ENCODE peak calls at places on chromosomes 12 and 14, in seven cellular contexts. Y, K, J, F, C, R and W are unnamed samples.

GRCh38 chr12:127588224-127588623 is 678.7 kb upstream of the TMEM132C start:
- DNase-seq in K (peak; percentile 76), Y (no peak), J (no peak), F (no peak), C (no peak), R (no peak), W (no peak)

GRCh38 chr14:52318829-52319604 is 4.9 kb downstream of the PTGER2 start:
- DNase-seq in C (no peak), Y (no peak), R (no peak), K (peak; percentile 79), J (no peak), F (no peak), W (no peak)

GRCh38 chr12:46617167-46617566 is 208.6 kb downstream of the SLC38A4 start:
- DNase-seq in C (peak; percentile 14), Y (no peak), K (peak; percentile 67), J (no peak), F (no peak), R (no peak), W (no peak)

GRCh38 chr14:70916776-70917175 is 9.5 kb downstream of the PCNX1 start:
- DNase-seq in K (no peak), Y (no peak), R (no peak), C (no peak), F (no peak), J (no peak), W (no peak)

GRCh38 chr12:57131896-57132744 is 3.8 kb downstream of the LRP1 start:
- DNase-seq in K (no peak), Y (no peak), J (no peak), C (peak; percentile 7), R (no peak), F (no peak), W (no peak)

GRCh38 chr14:78975734-78976133 is 805.6 kb downstream of the NRXN3 start:
- DNase-seq in Y (no peak), R (no peak), K (no peak), C (no peak), J (no peak), F (no peak), W (no peak)

GRCh38 chr12:15278816-15279658 is 43.3 kb upstream of the PTPRO start:
- DNase-seq in K (peak; percentile 72), R (peak; percentile 87), J (peak; percentile 83), C (peak; percentile 46), F (peak; percentile 85), Y (no peak), W (peak; percentile 83)

GRCh38 chr12:25386823-25387134 is 136.1 kb upstream of the KRAS start:
- DNase-seq in J (no peak), K (no peak), F (no peak), R (no peak), Y (no peak), C (peak; percentile 25), W (peak; percentile 9)

GRCh38 chr12:52202361-52203078 is 10.7 kb upstream of the KRT80 start:
- DNase-seq in R (peak; percentile 87), F (no peak), C (no peak), Y (no peak), J (peak; percentile 13), K (no peak), W (no peak)

GRCh38 chr12:59059401-59059935 is 139.2 kb upstream of the LRIG3 start:
- DNase-seq in Y (no peak), F (no peak), R (no peak), C (no peak), J (no peak), K (no peak), W (no peak)

GRCh38 chr12:29783773-29784666 is at the start of gene TMTC1:
- DNase-seq in K (peak; percentile 69), R (peak; percentile 89), J (peak; percentile 90), F (peak; percentile 41), Y (no peak), C (peak; percentile 45), W (peak; percentile 64)

GRCh38 chr14:81219821-81220487 is 805 bp downstream of the GTF2A1 start:
- DNase-seq in F (peak; percentile 37), R (peak; percentile 84), J (peak; percentile 45), Y (peak; percentile 35), C (peak; percentile 29), K (no peak), W (peak; percentile 9)

GRCh38 chr14:99759546-99759925 is 33.7 kb upstream of the EML1 start:
- DNase-seq in C (no peak), J (no peak), F (no peak), Y (no peak), K (no peak), R (peak; percentile 64), W (no peak)

GRCh38 chr12:29695026-29695425 is 88.7 kb downstream of the TMTC1 start:
- DNase-seq in J (no peak), R (no peak), Y (no peak), C (no peak), K (no peak), F (no peak), W (no peak)

GRCh38 chr14:54857830-54858269 is 44.8 kb downstream of the GCH1 start:
- DNase-seq in R (no peak), F (no peak), J (no peak), C (no peak), K (no peak), Y (no peak), W (no peak)

GRCh38 chr12:96233941-96234461 is 39.8 kb downstream of the ELK3 start:
- DNase-seq in J (peak; percentile 92), K (peak; percentile 99), F (peak; percentile 65), R (no peak), Y (no peak), C (peak; percentile 80), W (peak; percentile 77)

GRCh38 chr14:34874386-34875030 is 652 bp downstream of the BAZ1A start:
- DNase-seq in Y (peak; percentile 52), R (peak; percentile 88), F (peak; percentile 54), J (peak; percentile 51), K (peak; percentile 60), C (peak; percentile 50), W (peak; percentile 32)

GRCh38 chr14:32246751-32247150 is 43.7 kb upstream of the RNU6-8 start:
- DNase-seq in J (no peak), R (no peak), C (no peak), F (no peak), K (no peak), Y (no peak), W (no peak)

GRCh38 chr12:123519151-123520001 is 14.1 kb downstream of the RILPL1 start:
- DNase-seq in Y (no peak), R (peak; percentile 90), F (peak; percentile 75), J (peak; percentile 75), C (peak; percentile 11), K (no peak), W (peak; percentile 83)

GRCh38 chr12:93104535-93104934 is 175.4 kb upstream of the EEA1 start:
- DNase-seq in F (no peak), K (no peak), Y (no peak), C (no peak), R (no peak), J (no peak), W (no peak)

GRCh38 chr12:101298426-101298825 is 18.5 kb downstream of the UTP20 start:
- DNase-seq in F (no peak), K (peak; percentile 87), R (no peak), J (no peak), C (no peak), Y (no peak), W (no peak)
- H3K36me3 ChIP-seq in F (peaks cover 36% of the 10 kb centered on the region), K (peaks cover 3% of the 10 kb centered on the region), R (peaks cover 9% of the 10 kb centered on the region), J (peaks cover 94% of the 10 kb centered on the region), C (peaks cover 34% of the 10 kb centered on the region), Y (peaks cover 30% of the 10 kb centered on the region), W (no peaks in the 10 kb centered on the region)

GRCh38 chr12:132521200-132521580 is 31.2 kb downstream of the FBRSL1 start:
- DNase-seq in C (no peak), Y (no peak), J (no peak), R (no peak), F (no peak), K (no peak), W (no peak)
- H3K4me1 ChIP-seq in C (peaks cover 9% of the 10 kb centered on the region), Y (peaks cover 8% of the 10 kb centered on the region), J (peaks cover 46% of the 10 kb centered on the region), R (peaks cover 52% of the 10 kb centered on the region), F (peaks cover 11% of the 10 kb centered on the region), K (no peaks in the 10 kb centered on the region), W (peaks cover 14% of the 10 kb centered on the region)

DNA sequence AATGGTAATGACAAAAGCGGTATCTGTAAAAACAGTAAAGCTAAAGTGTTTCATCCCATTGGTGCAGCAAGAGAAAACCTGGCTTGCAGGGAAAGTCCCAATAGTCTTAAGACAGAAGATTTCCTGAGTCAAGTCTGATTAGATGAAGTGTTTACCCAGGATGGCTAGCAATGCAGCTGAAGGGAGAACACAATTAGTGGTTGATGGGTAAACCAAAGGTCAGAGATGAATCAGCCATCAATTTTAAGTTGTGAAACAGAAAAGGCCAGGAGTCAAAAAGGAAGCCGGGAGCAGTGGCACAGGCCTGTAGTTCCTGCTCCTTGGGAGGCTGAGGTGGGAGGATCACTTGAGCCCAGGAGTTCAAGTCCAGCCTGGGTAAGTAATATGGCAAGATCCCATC is 52.6 kb downstream of the SEC23A start:
- DNase-seq in Y (no peak), F (no peak), C (no peak), J (no peak), R (no peak), K (peak; percentile 68), W (no peak)
- H3K36me3 ChIP-seq in Y (peaks cover 30% of the 10 kb centered on the region), F (peaks cover 47% of the 10 kb centered on the region), C (peaks cover 94% of the 10 kb centered on the region), J (peaks cover 96% of the 10 kb centered on the region), R (peaks cover 36% of the 10 kb centered on the region), K (peaks cover 9% of the 10 kb centered on the region), W (no peaks in the 10 kb centered on the region)

GRCh38 chr14:64702493-64703392 is 1.5 kb upstream of the PLEKHG3 start:
- DNase-seq in C (peak; percentile 81), J (no peak), Y (no peak), K (no peak), F (peak; percentile 65), R (peak; percentile 93), W (peak; percentile 81)

GRCh38 chr14:64703393-64704144 is 655 bp upstream of the PLEKHG3 start:
- DNase-seq in F (no peak), K (no peak), Y (no peak), R (no peak), C (no peak), J (no peak), W (no peak)

GRCh38 chr14:64704743-64705405 is 650 bp downstream of the PLEKHG3 start:
- DNase-seq in F (no peak), R (peak; percentile 85), C (peak; percentile 50), J (no peak), K (no peak), Y (no peak), W (peak; percentile 49)

GRCh38 chr14:64705406-64706118 is 1.3 kb downstream of the PLEKHG3 start:
- DNase-seq in F (no peak), K (no peak), R (peak; percentile 78), Y (no peak), J (no peak), C (no peak), W (peak; percentile 25)

GRCh38 chr14:64704145-64704742 is at the start of gene PLEKHG3:
- DNase-seq in Y (no peak), R (peak; percentile 96), F (peak; percentile 76), K (peak; percentile 51), J (peak; percentile 85), C (peak; percentile 90), W (peak; percentile 78)
- H3K4me1 ChIP-seq in Y (peaks cover 42% of the 10 kb centered on the region), R (peaks cover 48% of the 10 kb centered on the region), F (peaks cover 20% of the 10 kb centered on the region), K (peaks cover 13% of the 10 kb centered on the region), J (peaks cover 63% of the 10 kb centered on the region), C (peaks cover 63% of the 10 kb centered on the region), W (peaks cover 9% of the 10 kb centered on the region)

GRCh38 chr14:96852823-96853422 is 55.7 kb downstream of the VRK1 start:
- DNase-seq in Y (no peak), C (no peak), J (no peak), K (peak; percentile 81), F (no peak), R (no peak), W (no peak)

GRCh38 chr14:96847451-96847850 is 50.3 kb downstream of the VRK1 start:
- DNase-seq in F (no peak), J (no peak), R (no peak), Y (no peak), C (no peak), K (no peak), W (no peak)

GRCh38 chr14:96851694-96852381 is 54.7 kb downstream of the VRK1 start:
- DNase-seq in F (no peak), Y (no peak), C (no peak), R (no peak), K (no peak), J (no peak), W (no peak)
- H3K36me3 ChIP-seq in F (peaks cover 9% of the 10 kb centered on the region), Y (peaks cover 7% of the 10 kb centered on the region), C (no peaks in the 10 kb centered on the region), R (no peaks in the 10 kb centered on the region), K (no peaks in the 10 kb centered on the region), J (peaks cover 11% of the 10 kb centered on the region), W (no peaks in the 10 kb centered on the region)